ENCODE peak calls at places on chromosomes 2 and 18, in eight cellular contexts. Y is CD8-positive, alpha-beta T cell; L is AG04450; G is PC-3; W is MM.1S; Q is Peyer's patch; N is sigmoid colon; B is uterus. V is an unnamed sample.

GRCh38 chr2:129178356-129178755 is 801.1 kb upstream of the RAB6C start:
- DNase-seq in Y (no peak), L (no peak), G (no peak), W (no peak), Q (no peak), N (no peak), B (no peak), V (no peak)

GRCh38 chr2:170142502-170142901 is 35.4 kb upstream of the MYO3B start:
- DNase-seq in Y (no peak), L (no peak), G (peak), W (no peak), Q (no peak), N (no peak), B (no peak), V (no peak)

GRCh38 chr18:3514312-3515216 is 64.6 kb downstream of the TGIF1 start:
- DNase-seq in Y (no peak), L (no peak), G (peak), W (no peak), Q (no peak), N (no peak), B (no peak), V (no peak)

GRCh38 chr2:39733070-39733674 is 45.9 kb downstream of the THUMPD2 start:
- DNase-seq in Y (no peak), L (no peak), G (no peak), W (no peak), Q (no peak), N (no peak), B (no peak), V (no peak)

GRCh38 chr2:186726938-186727337 is 33.1 kb downstream of the FAM171B start:
- DNase-seq in Y (no peak), L (no peak), G (peak), W (no peak), Q (no peak), N (no peak), B (no peak), V (no peak)

GRCh38 chr2:85131116-85131515 is 2.1 kb upstream of the TCF7L1 start:
- DNase-seq in Y (no peak), L (no peak), G (peak), W (no peak), Q (no peak), N (no peak), B (peak), V (no peak)

GRCh38 chr2:172427990-172428840 is 829 bp downstream of the ITGA6 start:
- DNase-seq in Y (peak), L (no peak), G (peak), W (peak), Q (peak), N (no peak), B (peak), V (no peak)

GRCh38 chr18:3012306-3012919 is 531 bp downstream of the LPIN2 start:
- DNase-seq in Y (peak), L (no peak), G (peak), W (no peak), Q (peak), N (peak), B (peak), V (peak)

GRCh38 chr2:147399011-147399410 is 445.8 kb upstream of the ACVR2A start:
- DNase-seq in Y (no peak), L (no peak), G (no peak), W (no peak), Q (no peak), N (no peak), B (no peak), V (no peak)

GRCh38 chr2:21822505-21822904 is 698.7 kb downstream of the TDRD15 start:
- DNase-seq in Y (no peak), L (no peak), G (no peak), W (no peak), Q (no peak), N (no peak), B (no peak), V (no peak)
- H3K4me3 ChIP-seq in Y (no peak), L (no peak), G (no peak), W (no peak), Q (no peak), N (no peak), B (no peak), V (no peak)

GRCh38 chr18:79387214-79387613 is 8.5 kb upstream of the NFATC1 start:
- DNase-seq in Y (no peak), L (no peak), G (no peak), W (no peak), Q (no peak), N (no peak), B (no peak), V (peak)

GRCh38 chr18:79388043-79388442 is 7.7 kb upstream of the NFATC1 start:
- DNase-seq in Y (no peak), L (no peak), G (no peak), W (no peak), Q (peak), N (peak), B (no peak), V (peak)

GRCh38 chr18:79386547-79386946 is 9.2 kb upstream of the NFATC1 start:
- DNase-seq in Y (no peak), L (no peak), G (no peak), W (no peak), Q (peak), N (peak), B (no peak), V (peak)

GRCh38 chr18:79385749-79386341 is 9.9 kb upstream of the NFATC1 start:
- DNase-seq in Y (no peak), L (no peak), G (no peak), W (no peak), Q (no peak), N (peak), B (no peak), V (peak)

GRCh38 chr18:79387615-79388014 is 8.1 kb upstream of the NFATC1 start:
- DNase-seq in Y (no peak), L (no peak), G (no peak), W (no peak), Q (peak), N (peak), B (no peak), V (peak)
- TF ChIP-seq CTCF in Y (no peak), L (no peak), G (no peak), W (no peak), Q (no peak), N (no peak), B (no peak), V (no peak)

GRCh38 chr2:127627740-127628571 is 18.0 kb upstream of the GPR17 start:
- DNase-seq in Y (no peak), L (no peak), G (no peak), W (no peak), Q (no peak), N (peak), B (peak), V (no peak)
- H3K27ac ChIP-seq in Y (no peak), L (no peak), G (no peak), W (no peak), Q (no peak), N (no peak), B (no peak), V (no peak)

GRCh38 chr2:101386599-101387150 is 628 bp downstream of the CREG2 start:
- DNase-seq in Y (no peak), L (no peak), G (no peak), W (no peak), Q (no peak), N (no peak), B (no peak), V (no peak)

GRCh38 chr2:101383016-101383541 is 4.2 kb downstream of the CREG2 start:
- DNase-seq in Y (no peak), L (no peak), G (no peak), W (no peak), Q (no peak), N (no peak), B (no peak), V (no peak)

GRCh38 chr2:101387151-101387807 is at the start of gene CREG2:
- DNase-seq in Y (peak), L (no peak), G (peak), W (no peak), Q (peak), N (peak), B (peak), V (no peak)

GRCh38 chr2:101382406-101382805 is 4.9 kb downstream of the CREG2 start:
- DNase-seq in Y (no peak), L (no peak), G (no peak), W (no peak), Q (no peak), N (no peak), B (no peak), V (no peak)

GRCh38 chr2:101388232-101388631 is 929 bp upstream of the CREG2 start:
- DNase-seq in Y (no peak), L (no peak), G (peak), W (no peak), Q (no peak), N (no peak), B (no peak), V (no peak)
- H3K4me3 ChIP-seq in Y (no peak), L (no peak), G (peak), W (no peak), Q (no peak), N (no peak), B (no peak), V (no peak)

GRCh38 chr18:7980136-7980535 is 413.0 kb downstream of the PTPRM start:
- DNase-seq in Y (no peak), L (no peak), G (peak), W (no peak), Q (no peak), N (no peak), B (no peak), V (no peak)
- TF ChIP-seq CTCF in Y (no peak), L (peak), G (peak), W (peak), Q (no peak), N (no peak), B (no peak), V (no peak)